ENCODE peak calls at places on chromosome 1, in four cellular contexts. O is H9, G is mesendoderm, A is H1. Z is an unnamed sample.

GRCh38 chr1:30522031-30523004 is 201.1 kb downstream of the MATN1 start:
- DNase-seq in O (no peak), G (no peak), A (peak), Z (peak)

GRCh38 chr1:198929961-198930599 is 291.2 kb downstream of the PTPRC start:
- DNase-seq in O (no peak), G (no peak), A (no peak), Z (peak)

GRCh38 chr1:202212787-202213186 is 19.2 kb downstream of the LGR6 start:
- DNase-seq in O (no peak), G (no peak), A (no peak), Z (no peak)

GRCh38 chr1:152906023-152906565 is 2.3 kb upstream of the IVL start:
- DNase-seq in A (no peak), O (no peak), G (peak), Z (peak)

GRCh38 chr1:218584418-218585155 is 239.5 kb downstream of the TGFB2 start:
- DNase-seq in O (no peak), G (no peak), A (no peak), Z (peak)

GRCh38 chr1:234584926-234585325 is 25.1 kb downstream of the IRF2BP2 start:
- DNase-seq in G (no peak), O (no peak), A (no peak), Z (no peak)

GRCh38 chr1:95197616-95198252 is 36.3 kb upstream of the RWDD3 start:
- DNase-seq in O (no peak), A (no peak), G (peak), Z (peak)

GRCh38 chr1:25760122-25760719 is 39.8 kb upstream of the SELENON start:
- DNase-seq in O (no peak), A (no peak), G (peak), Z (no peak)

GRCh38 chr1:241411776-241412338 is 54.9 kb upstream of the RGS7 start:
- DNase-seq in O (no peak), G (no peak), A (no peak), Z (no peak)

GRCh38 chr1:28249013-28249870 is 10.1 kb upstream of the SESN2 start:
- DNase-seq in G (peak), A (no peak), O (no peak), Z (peak)

GRCh38 chr1:47656719-47657685 is 219.2 kb downstream of the FOXD2 start:
- DNase-seq in G (no peak), O (peak), A (no peak), Z (peak)

GRCh38 chr1:169367096-169367685 is 406 bp downstream of the NME7 start:
- DNase-seq in A (no peak), G (no peak), O (no peak), Z (no peak)

GRCh38 chr1:151142411-151143056 is 3.9 kb downstream of the SEMA6C start:
- DNase-seq in G (peak), O (no peak), A (no peak), Z (no peak)

GRCh38 chr1:101907264-101907663 is 89.5 kb downstream of the OLFM3 start:
- DNase-seq in G (peak), O (no peak), A (no peak), Z (no peak)

GRCh38 chr1:145936247-145936646 is 9.0 kb upstream of the RBM8A start:
- DNase-seq in O (no peak), A (no peak), G (no peak), Z (no peak)

GRCh38 chr1:70811815-70812214 is 235.8 kb downstream of the PTGER3 start:
- DNase-seq in A (no peak), O (no peak), G (no peak), Z (no peak)

GRCh38 chr1:225413708-225414375 is 14.0 kb downstream of the LBR start:
- DNase-seq in A (no peak), G (peak), O (no peak), Z (no peak)

GRCh38 chr1:68673771-68674170 is 176.9 kb upstream of the DEPDC1 start:
- DNase-seq in A (no peak), O (no peak), G (no peak), Z (peak)

GRCh38 chr1:208803371-208803811 is 559.2 kb upstream of the PLXNA2 start:
- DNase-seq in G (no peak), O (no peak), A (no peak), Z (no peak)

GRCh38 chr1:34547043-34547674 is 207.7 kb upstream of the GJB5 start:
- DNase-seq in A (peak), O (peak), G (peak), Z (no peak)

GRCh38 chr1:66270122-66270812 is 263.7 kb upstream of the SGIP1 start:
- DNase-seq in A (no peak), G (no peak), O (no peak), Z (peak)

GRCh38 chr1:160862151-160863061 is at the start of gene CD244:
- DNase-seq in A (no peak), O (peak), G (peak), Z (no peak)

GRCh38 chr1:53373246-53373645 is 45.4 kb upstream of the LRP8 start:
- DNase-seq in G (no peak), O (peak), A (no peak), Z (no peak)

GRCh38 chr1:96365076-96365475 is 356.5 kb upstream of the PTBP2 start:
- DNase-seq in A (no peak), G (no peak), O (no peak), Z (peak)

DNA sequence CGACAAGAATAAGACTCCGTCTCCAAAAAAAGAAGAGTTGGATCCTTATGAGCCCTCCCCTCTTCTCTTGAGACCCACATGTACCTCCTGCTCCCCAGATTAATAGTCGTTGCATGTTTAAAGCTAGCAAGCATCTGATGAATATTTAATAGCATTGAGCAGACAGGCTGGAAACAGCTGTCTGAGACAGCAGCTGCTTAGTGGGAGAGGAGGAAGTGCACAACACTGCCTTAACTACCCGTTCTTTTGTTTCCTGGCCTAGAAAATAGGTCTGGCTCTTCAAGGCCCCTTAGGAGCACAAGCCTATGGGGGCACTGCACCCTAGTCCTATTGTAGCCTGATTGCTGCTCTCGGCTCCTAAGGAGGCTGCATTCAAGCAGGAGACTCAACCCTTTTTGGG is 17.3 kb upstream of the TMEM39B start:
- DNase-seq in G (no peak), A (no peak), O (no peak), Z (no peak)
- H3K56ac ChIP-seq in G (no peak), A (no peak), O (no peak), Z (no peak)

GRCh38 chr1:187790724-187791123 is 962.0 kb downstream of the PLA2G4A start:
- DNase-seq in O (no peak), G (no peak), A (no peak), Z (no peak)

GRCh38 chr1:187788686-187789085 is 959.9 kb downstream of the PLA2G4A start:
- DNase-seq in G (no peak), A (no peak), O (no peak), Z (no peak)

DNA sequence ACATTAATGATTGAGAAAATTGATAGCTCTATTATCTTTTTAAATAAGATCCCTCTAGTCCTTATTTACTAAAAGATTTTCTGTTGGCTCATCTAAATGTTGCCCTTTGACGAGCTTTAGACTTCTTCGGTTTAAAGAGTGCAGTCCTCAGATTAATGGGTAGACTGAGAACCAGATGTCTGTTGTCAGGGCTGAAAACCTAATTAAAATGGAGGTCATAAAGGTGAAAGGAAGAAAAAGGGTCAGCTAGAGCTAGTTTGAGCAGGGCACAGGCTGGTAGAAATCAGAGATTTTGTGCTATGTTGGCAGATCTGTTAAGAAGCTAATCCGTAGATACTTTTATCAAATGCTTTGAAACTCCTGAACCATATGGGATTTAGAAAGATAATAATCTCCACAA is 958.9 kb downstream of the PLA2G4A start:
- DNase-seq in O (no peak), G (no peak), A (no peak), Z (no peak)
- H3K56ac ChIP-seq in O (no peak), G (no peak), A (no peak), Z (no peak)

GRCh38 chr1:214718724-214719123 is 115.7 kb downstream of the CENPF start:
- DNase-seq in O (no peak), A (no peak), G (no peak), Z (peak)
- H3K56ac ChIP-seq in O (no peak), A (no peak), G (no peak), Z (no peak)

DNA sequence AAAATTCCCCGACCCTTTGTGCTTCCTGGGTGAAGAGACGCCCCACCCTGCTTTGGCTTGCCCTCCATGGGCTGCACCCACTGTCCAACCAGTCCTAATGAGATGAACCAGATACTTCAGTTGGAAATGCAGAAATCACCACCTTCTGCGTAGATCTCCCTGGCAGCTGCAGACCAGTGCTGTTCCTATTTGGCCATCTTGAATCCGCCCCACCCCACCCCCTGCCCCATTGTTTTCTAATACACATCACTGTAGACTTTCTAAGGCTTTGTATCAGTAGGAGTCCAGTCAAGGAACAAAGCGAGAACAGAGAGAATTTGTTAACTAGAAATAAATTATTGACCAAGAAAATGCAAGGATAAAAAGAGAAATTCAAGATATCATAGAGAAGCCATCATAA is 178.2 kb downstream of the KCNK2 start:
- DNase-seq in O (no peak), G (peak), A (no peak), Z (no peak)
- H3K56ac ChIP-seq in O (no peak), G (no peak), A (no peak), Z (no peak)

GRCh38 chr1:75412616-75413015 is 198.3 kb downstream of the SLC44A5 start:
- DNase-seq in A (no peak), O (no peak), G (no peak), Z (no peak)
- H3K56ac ChIP-seq in A (no peak), O (no peak), G (no peak), Z (no peak)

GRCh38 chr1:40754201-40754600 is 29.4 kb upstream of the KCNQ4 start:
- DNase-seq in O (no peak), A (no peak), G (no peak), Z (no peak)

GRCh38 chr1:40756523-40756922 is 27.1 kb upstream of the KCNQ4 start:
- DNase-seq in A (no peak), G (no peak), O (no peak), Z (no peak)

GRCh38 chr1:40753142-40753882 is 30.3 kb upstream of the KCNQ4 start:
- DNase-seq in A (no peak), O (no peak), G (no peak), Z (no peak)

GRCh38 chr1:40757084-40757483 is 26.5 kb upstream of the KCNQ4 start:
- DNase-seq in G (no peak), A (no peak), O (no peak), Z (no peak)

DNA sequence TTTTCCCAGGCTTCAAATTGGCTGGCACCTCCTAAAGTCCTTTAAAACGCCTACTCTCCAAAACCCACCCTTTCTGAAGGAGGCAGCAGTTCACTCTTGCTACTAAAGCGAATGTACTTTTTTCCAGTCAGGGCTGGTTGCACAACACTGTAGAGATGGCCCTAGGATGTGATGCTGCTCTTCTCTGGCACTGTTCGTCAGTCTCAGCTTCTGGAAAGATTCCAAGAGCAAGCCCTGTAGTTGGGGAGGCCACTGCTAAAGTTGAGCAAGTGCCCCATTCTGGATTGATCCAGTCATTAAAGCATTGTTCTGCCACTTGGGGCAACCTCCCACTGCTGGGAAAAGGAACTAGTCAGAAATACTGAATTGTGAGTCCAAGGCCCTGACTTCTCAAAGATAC is 28.5 kb upstream of the KCNQ4 start:
- DNase-seq in O (no peak), G (no peak), A (no peak), Z (no peak)
- H3K56ac ChIP-seq in O (no peak), G (no peak), A (no peak), Z (no peak)

DNA sequence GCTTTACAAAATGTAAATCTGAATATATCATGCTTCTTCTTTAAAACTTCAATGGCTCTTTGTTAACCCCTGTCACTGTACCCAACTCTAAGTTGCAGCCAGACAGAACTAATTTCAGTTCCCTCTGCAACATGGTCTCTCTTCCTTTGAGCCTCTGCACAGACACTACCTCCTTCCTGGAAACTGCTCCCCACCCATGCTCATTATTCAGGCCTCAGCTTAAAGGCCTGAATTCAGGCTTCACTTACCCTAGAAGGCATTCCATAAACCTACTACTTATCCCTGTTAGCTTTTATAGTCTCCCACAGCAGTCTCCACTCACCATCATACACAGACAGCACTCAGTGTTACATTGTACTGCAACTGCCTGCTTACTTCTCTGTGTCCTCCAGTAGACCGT is 2.6 kb upstream of the EEIG2 start:
- DNase-seq in A (no peak), G (no peak), O (no peak), Z (no peak)
- H3K56ac ChIP-seq in A (no peak), G (peak), O (no peak), Z (no peak)

DNA sequence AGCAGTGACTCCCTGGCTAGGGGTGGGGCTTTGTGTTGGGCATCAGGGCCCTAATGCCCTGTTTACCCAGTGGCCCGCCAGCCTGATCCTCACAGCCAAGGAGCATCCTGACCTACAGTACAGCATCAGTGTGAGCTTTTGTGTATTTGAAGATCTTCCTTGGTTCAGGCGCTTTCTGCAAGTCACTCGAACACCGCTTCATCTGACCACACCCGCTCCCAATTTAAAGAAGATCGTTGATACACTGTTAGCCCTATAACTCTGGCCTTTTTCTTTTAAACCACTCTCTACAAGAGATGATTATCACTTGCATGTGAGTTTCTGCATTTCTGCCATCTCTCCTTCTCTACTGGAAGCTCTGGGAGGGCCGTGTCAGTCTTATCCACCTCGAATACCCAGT is 11.9 kb upstream of the BGLAP start:
- DNase-seq in O (no peak), A (no peak), G (no peak), Z (no peak)
- H3K56ac ChIP-seq in O (no peak), A (no peak), G (no peak), Z (no peak)

DNA sequence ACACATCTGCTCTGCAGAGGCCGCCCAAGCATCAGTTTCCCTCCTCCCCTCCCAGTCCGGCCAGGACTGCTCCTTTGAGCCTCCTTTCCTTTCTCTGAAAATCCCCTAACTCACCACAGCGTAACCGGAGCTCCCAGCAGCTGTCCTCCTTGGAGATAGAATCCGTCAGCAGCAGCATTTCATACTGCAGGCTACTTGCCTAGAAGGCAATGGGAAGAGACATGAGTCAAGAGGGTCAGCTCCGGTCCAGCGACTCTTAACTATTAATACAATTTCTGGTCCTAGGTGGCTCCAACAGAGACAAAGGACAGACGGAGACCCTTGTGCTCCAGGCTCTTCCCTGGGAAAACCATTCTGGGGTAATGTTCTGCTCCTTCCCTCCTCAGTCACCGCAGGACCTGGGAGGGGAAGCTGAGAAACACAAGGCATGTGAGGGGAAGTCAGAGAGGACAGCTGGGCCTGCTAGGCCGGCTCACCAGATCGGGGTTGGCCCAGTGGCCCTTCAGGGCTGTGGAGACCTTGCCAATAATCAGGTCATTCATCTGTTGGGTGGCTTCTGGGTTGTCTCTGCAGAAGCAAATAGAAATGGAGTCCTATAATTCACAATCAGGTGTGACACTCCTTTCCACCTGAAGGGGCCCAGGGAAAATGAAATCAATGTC is 99.7 kb downstream of the UBR4 start:
- DNase-seq in A (no peak), O (no peak), G (no peak), Z (no peak)
- H3K56ac ChIP-seq in A (no peak), O (no peak), G (no peak), Z (no peak)

DNA sequence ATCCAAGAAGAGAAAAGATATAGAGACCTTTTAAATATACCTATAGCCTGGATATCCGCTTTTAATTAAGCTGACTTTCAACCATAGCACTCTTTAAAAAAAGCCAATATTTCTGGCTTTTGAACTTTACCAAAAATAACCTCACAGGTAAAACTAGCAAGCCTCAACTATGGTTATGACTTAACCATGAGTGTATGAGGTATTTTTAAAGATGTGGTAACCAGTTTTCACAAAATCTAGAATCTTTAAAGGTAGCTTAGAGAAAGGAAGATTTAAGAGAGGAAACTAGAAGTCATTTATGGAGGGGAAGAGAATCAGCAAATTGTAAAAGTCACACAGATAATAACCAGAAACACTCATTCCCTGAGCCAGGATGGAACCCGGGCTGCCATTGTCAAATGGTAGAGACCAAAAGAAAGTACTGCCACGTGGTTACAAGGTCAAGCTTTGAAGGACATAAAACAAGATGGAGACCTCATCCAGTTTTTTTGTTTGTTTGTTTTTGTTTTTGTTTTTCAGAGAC is 288.4 kb upstream of the RGS18 start:
- DNase-seq in A (no peak), O (no peak), G (no peak), Z (no peak)
- H3K56ac ChIP-seq in A (no peak), O (no peak), G (no peak), Z (no peak)

Z was measured in IMR-90.